ENCODE peak calls at places on chromosomes 5 and 9, in eight cellular contexts. One of them, this sample, is unnamed.

GRCh38 chr5:36703245-36703860 is 96.9 kb downstream of the SLC1A3 start:
- DNase-seq in astrocyte: no peak
- DNase-seq in fibroblast of lung: peak
- DNase-seq in HCT116: no peak
- DNase-seq in endothelial cell of umbilical vein: no peak
- DNase-seq in hepatocyte: no peak
- DNase-seq in mammary epithelial cell: no peak
- DNase-seq in K562: no peak
- DNase-seq in this sample: no peak

GRCh38 chr5:15387931-15388330 is 112.0 kb upstream of the FBXL7 start:
- DNase-seq in astrocyte: no peak
- DNase-seq in K562: no peak
- DNase-seq in endothelial cell of umbilical vein: no peak
- DNase-seq in hepatocyte: no peak
- DNase-seq in mammary epithelial cell: no peak
- DNase-seq in HCT116: no peak
- DNase-seq in fibroblast of lung: no peak
- DNase-seq in this sample: no peak

GRCh38 chr9:5971740-5972139 is 43.7 kb downstream of the RANBP6 start:
- DNase-seq in K562: no peak
- DNase-seq in fibroblast of lung: peak
- DNase-seq in endothelial cell of umbilical vein: peak
- DNase-seq in HCT116: no peak
- DNase-seq in astrocyte: peak
- DNase-seq in mammary epithelial cell: peak
- DNase-seq in hepatocyte: no peak
- DNase-seq in this sample: peak

GRCh38 chr5:32174011-32174866 is at the start of gene GOLPH3:
- DNase-seq in endothelial cell of umbilical vein: peak
- DNase-seq in HCT116: peak
- DNase-seq in astrocyte: peak
- DNase-seq in K562: peak
- DNase-seq in fibroblast of lung: peak
- DNase-seq in mammary epithelial cell: peak
- DNase-seq in hepatocyte: peak
- DNase-seq in this sample: peak

GRCh38 chr9:134128727-134129679 is 6.9 kb upstream of the WDR5 start:
- DNase-seq in mammary epithelial cell: no peak
- DNase-seq in fibroblast of lung: no peak
- DNase-seq in endothelial cell of umbilical vein: no peak
- DNase-seq in hepatocyte: peak
- DNase-seq in astrocyte: no peak
- DNase-seq in HCT116: no peak
- DNase-seq in K562: no peak
- DNase-seq in this sample: no peak

GRCh38 chr9:70413427-70413797 is 1.0 kb downstream of the KLF9 start:
- DNase-seq in endothelial cell of umbilical vein: no peak
- DNase-seq in HCT116: no peak
- DNase-seq in hepatocyte: peak
- DNase-seq in astrocyte: no peak
- DNase-seq in K562: no peak
- DNase-seq in fibroblast of lung: no peak
- DNase-seq in mammary epithelial cell: no peak
- DNase-seq in this sample: no peak

GRCh38 chr9:91445135-91445534 is 21.5 kb upstream of the NFIL3 start:
- DNase-seq in mammary epithelial cell: no peak
- DNase-seq in HCT116: no peak
- DNase-seq in K562: no peak
- DNase-seq in fibroblast of lung: no peak
- DNase-seq in endothelial cell of umbilical vein: no peak
- DNase-seq in hepatocyte: no peak
- DNase-seq in astrocyte: no peak
- DNase-seq in this sample: no peak

GRCh38 chr5:112885001-112885400 is 23.9 kb downstream of the SRP19 start:
- DNase-seq in HCT116: no peak
- DNase-seq in fibroblast of lung: no peak
- DNase-seq in hepatocyte: no peak
- DNase-seq in astrocyte: no peak
- DNase-seq in mammary epithelial cell: no peak
- DNase-seq in endothelial cell of umbilical vein: no peak
- DNase-seq in K562: no peak
- DNase-seq in this sample: no peak

GRCh38 chr9:95507456-95508241 is 9.1 kb downstream of the PTCH1 start:
- DNase-seq in endothelial cell of umbilical vein: peak
- DNase-seq in fibroblast of lung: peak
- DNase-seq in mammary epithelial cell: peak
- DNase-seq in hepatocyte: peak
- DNase-seq in astrocyte: peak
- DNase-seq in K562: peak
- DNase-seq in HCT116: peak
- DNase-seq in this sample: peak

GRCh38 chr5:55173696-55174101 is 722 bp upstream of the CDC20B start:
- DNase-seq in endothelial cell of umbilical vein: no peak
- DNase-seq in astrocyte: no peak
- DNase-seq in K562: no peak
- DNase-seq in mammary epithelial cell: no peak
- DNase-seq in HCT116: no peak
- DNase-seq in hepatocyte: no peak
- DNase-seq in fibroblast of lung: no peak
- DNase-seq in this sample: no peak

GRCh38 chr5:149731332-149731616 is 1.2 kb downstream of the PPARGC1B start:
- DNase-seq in endothelial cell of umbilical vein: no peak
- DNase-seq in hepatocyte: no peak
- DNase-seq in fibroblast of lung: no peak
- DNase-seq in astrocyte: no peak
- DNase-seq in K562: no peak
- DNase-seq in mammary epithelial cell: no peak
- DNase-seq in HCT116: no peak
- DNase-seq in this sample: no peak

GRCh38 chr5:170006016-170006415 is 25.7 kb upstream of the INSYN2B start:
- DNase-seq in hepatocyte: no peak
- DNase-seq in HCT116: no peak
- DNase-seq in mammary epithelial cell: no peak
- DNase-seq in fibroblast of lung: no peak
- DNase-seq in endothelial cell of umbilical vein: no peak
- DNase-seq in astrocyte: no peak
- DNase-seq in K562: no peak
- DNase-seq in this sample: no peak

GRCh38 chr9:94649100-94649855 is 10.0 kb upstream of the FBP1 start:
- DNase-seq in hepatocyte: no peak
- DNase-seq in HCT116: no peak
- DNase-seq in endothelial cell of umbilical vein: no peak
- DNase-seq in K562: no peak
- DNase-seq in fibroblast of lung: peak
- DNase-seq in astrocyte: peak
- DNase-seq in mammary epithelial cell: peak
- DNase-seq in this sample: peak

GRCh38 chr9:124210697-124211096 is 47.1 kb upstream of the NEK6 start:
- DNase-seq in hepatocyte: no peak
- DNase-seq in endothelial cell of umbilical vein: no peak
- DNase-seq in HCT116: no peak
- DNase-seq in astrocyte: no peak
- DNase-seq in K562: no peak
- DNase-seq in fibroblast of lung: no peak
- DNase-seq in mammary epithelial cell: no peak
- DNase-seq in this sample: peak

GRCh38 chr9:74117731-74118130 is 379.4 kb upstream of the RORB start:
- DNase-seq in hepatocyte: peak
- DNase-seq in K562: no peak
- DNase-seq in HCT116: no peak
- DNase-seq in endothelial cell of umbilical vein: no peak
- DNase-seq in mammary epithelial cell: peak
- DNase-seq in astrocyte: peak
- DNase-seq in fibroblast of lung: no peak
- DNase-seq in this sample: no peak

GRCh38 chr9:27844797-27845196 is 271.5 kb upstream of the C9orf72 start:
- DNase-seq in endothelial cell of umbilical vein: no peak
- DNase-seq in hepatocyte: no peak
- DNase-seq in mammary epithelial cell: no peak
- DNase-seq in K562: no peak
- DNase-seq in HCT116: no peak
- DNase-seq in astrocyte: no peak
- DNase-seq in fibroblast of lung: no peak
- DNase-seq in this sample: no peak

GRCh38 chr5:139814704-139815280 is 19.2 kb downstream of the PSD2 start:
- DNase-seq in endothelial cell of umbilical vein: no peak
- DNase-seq in HCT116: no peak
- DNase-seq in fibroblast of lung: no peak
- DNase-seq in hepatocyte: no peak
- DNase-seq in K562: no peak
- DNase-seq in astrocyte: no peak
- DNase-seq in mammary epithelial cell: no peak
- DNase-seq in this sample: no peak

GRCh38 chr5:1292846-1293415 is 1.9 kb downstream of the TERT start:
- DNase-seq in K562: no peak
- DNase-seq in astrocyte: no peak
- DNase-seq in fibroblast of lung: no peak
- DNase-seq in mammary epithelial cell: no peak
- DNase-seq in endothelial cell of umbilical vein: no peak
- DNase-seq in hepatocyte: peak
- DNase-seq in HCT116: no peak
- DNase-seq in this sample: no peak

GRCh38 chr5:115842952-115843351 is 1.2 kb downstream of the AP3S1 start:
- DNase-seq in astrocyte: no peak
- DNase-seq in mammary epithelial cell: no peak
- DNase-seq in endothelial cell of umbilical vein: peak
- DNase-seq in hepatocyte: no peak
- DNase-seq in fibroblast of lung: no peak
- DNase-seq in HCT116: no peak
- DNase-seq in K562: no peak
- DNase-seq in this sample: no peak

GRCh38 chr5:154138701-154139100 is 51.8 kb upstream of the GALNT10 start:
- DNase-seq in mammary epithelial cell: no peak
- DNase-seq in HCT116: no peak
- DNase-seq in fibroblast of lung: no peak
- DNase-seq in hepatocyte: no peak
- DNase-seq in endothelial cell of umbilical vein: no peak
- DNase-seq in astrocyte: peak
- DNase-seq in K562: no peak
- DNase-seq in this sample: no peak

GRCh38 chr5:88746438-88746882 is 136.5 kb downstream of the MEF2C start:
- DNase-seq in fibroblast of lung: no peak
- DNase-seq in hepatocyte: no peak
- DNase-seq in astrocyte: no peak
- DNase-seq in endothelial cell of umbilical vein: no peak
- DNase-seq in K562: no peak
- DNase-seq in mammary epithelial cell: no peak
- DNase-seq in HCT116: no peak
- DNase-seq in this sample: no peak

GRCh38 chr9:136634904-136635303 is 27.8 kb upstream of the EGFL7 start:
- DNase-seq in astrocyte: no peak
- DNase-seq in hepatocyte: no peak
- DNase-seq in fibroblast of lung: no peak
- DNase-seq in K562: no peak
- DNase-seq in endothelial cell of umbilical vein: no peak
- DNase-seq in HCT116: no peak
- DNase-seq in mammary epithelial cell: no peak
- DNase-seq in this sample: peak

GRCh38 chr9:121568541-121569265 is 69.1 kb upstream of the GGTA1 start:
- DNase-seq in K562: no peak
- DNase-seq in hepatocyte: no peak
- DNase-seq in HCT116: no peak
- DNase-seq in fibroblast of lung: no peak
- DNase-seq in mammary epithelial cell: no peak
- DNase-seq in endothelial cell of umbilical vein: peak
- DNase-seq in astrocyte: peak
- DNase-seq in this sample: no peak

GRCh38 chr5:76617229-76617628 is 6.0 kb downstream of the F2RL2 start:
- DNase-seq in fibroblast of lung: peak
- DNase-seq in K562: no peak
- DNase-seq in hepatocyte: no peak
- DNase-seq in mammary epithelial cell: no peak
- DNase-seq in HCT116: no peak
- DNase-seq in astrocyte: no peak
- DNase-seq in endothelial cell of umbilical vein: no peak
- DNase-seq in this sample: no peak
- H3K4me3 ChIP-seq in fibroblast of lung: no peak
- H3K4me3 ChIP-seq in K562: no peak
- H3K4me3 ChIP-seq in hepatocyte: no peak
- H3K4me3 ChIP-seq in mammary epithelial cell: no peak
- H3K4me3 ChIP-seq in HCT116: no peak
- H3K4me3 ChIP-seq in astrocyte: no peak
- H3K4me3 ChIP-seq in endothelial cell of umbilical vein: no peak
- H3K4me3 ChIP-seq in this sample: no peak

DNA sequence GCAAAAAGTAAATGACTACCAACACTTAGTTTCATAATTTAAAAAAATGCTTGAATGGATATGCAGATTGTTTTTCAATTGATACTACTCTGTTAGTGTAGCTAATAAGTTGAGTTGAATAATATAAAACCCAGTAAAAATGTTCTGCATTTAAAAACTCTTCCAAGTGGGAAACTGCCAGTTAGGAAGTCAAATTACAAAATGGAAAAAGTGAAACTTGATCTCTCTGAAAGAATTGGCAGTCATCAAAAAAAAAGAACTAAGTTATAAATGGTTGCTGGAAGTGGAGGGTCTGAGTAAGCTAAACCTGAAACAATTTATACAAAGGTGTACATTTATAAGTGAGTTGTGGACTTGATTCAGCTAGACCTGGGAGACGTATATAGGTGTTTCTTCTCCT is 52.4 kb downstream of the VCAN start:
- DNase-seq in endothelial cell of umbilical vein: no peak
- DNase-seq in HCT116: no peak
- DNase-seq in K562: no peak
- DNase-seq in hepatocyte: no peak
- DNase-seq in mammary epithelial cell: no peak
- DNase-seq in astrocyte: no peak
- DNase-seq in fibroblast of lung: peak
- DNase-seq in this sample: no peak
- TF ChIP-seq CTCF in endothelial cell of umbilical vein: no peak
- TF ChIP-seq CTCF in HCT116: no peak
- TF ChIP-seq CTCF in K562: no peak
- TF ChIP-seq CTCF in hepatocyte: no peak
- TF ChIP-seq CTCF in mammary epithelial cell: no peak
- TF ChIP-seq CTCF in astrocyte: no peak
- TF ChIP-seq CTCF in fibroblast of lung: no peak
- TF ChIP-seq CTCF in this sample: no peak

GRCh38 chr5:135191084-135191826 is 157.2 kb upstream of the PITX1 start:
- DNase-seq in astrocyte: peak
- DNase-seq in fibroblast of lung: peak
- DNase-seq in endothelial cell of umbilical vein: peak
- DNase-seq in mammary epithelial cell: peak
- DNase-seq in hepatocyte: peak
- DNase-seq in K562: peak
- DNase-seq in HCT116: peak
- DNase-seq in this sample: peak
- TF ChIP-seq EZH2 in astrocyte: no peak
- TF ChIP-seq EZH2 in fibroblast of lung: no peak
- TF ChIP-seq EZH2 in endothelial cell of umbilical vein: peak
- TF ChIP-seq EZH2 in mammary epithelial cell: no peak
- TF ChIP-seq EZH2 in hepatocyte: no peak
- TF ChIP-seq EZH2 in K562: no peak
- TF ChIP-seq EZH2 in HCT116: no peak
- TF ChIP-seq EZH2 in this sample: no peak

DNA sequence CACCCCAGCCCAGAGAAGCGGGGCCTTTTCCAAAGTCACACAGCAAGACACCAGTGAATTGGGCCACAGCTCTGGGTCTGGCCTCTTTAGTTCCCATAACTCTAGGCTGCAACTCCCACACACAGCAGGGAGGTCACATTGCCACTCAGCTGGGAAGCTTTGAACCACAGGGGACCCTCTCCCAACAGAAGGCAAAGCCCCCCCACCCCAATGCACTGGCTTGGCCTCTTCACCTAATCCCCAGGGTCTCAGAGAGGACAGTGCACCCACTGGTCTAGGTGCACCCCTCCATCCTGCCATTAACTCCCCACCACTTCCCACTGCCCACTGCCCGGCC is 156.7 kb upstream of the IER5L start:
- DNase-seq in mammary epithelial cell: no peak
- DNase-seq in fibroblast of lung: no peak
- DNase-seq in K562: no peak
- DNase-seq in HCT116: no peak
- DNase-seq in endothelial cell of umbilical vein: no peak
- DNase-seq in astrocyte: no peak
- DNase-seq in hepatocyte: no peak
- DNase-seq in this sample: no peak
- H3K4me3 ChIP-seq in mammary epithelial cell: peak
- H3K4me3 ChIP-seq in fibroblast of lung: peak
- H3K4me3 ChIP-seq in K562: peak
- H3K4me3 ChIP-seq in HCT116: peak
- H3K4me3 ChIP-seq in endothelial cell of umbilical vein: no peak
- H3K4me3 ChIP-seq in astrocyte: peak
- H3K4me3 ChIP-seq in hepatocyte: no peak
- H3K4me3 ChIP-seq in this sample: peak